ENCODE peak calls at places on chromosome 10, in six cellular contexts. C, X, E, J, F and R are unnamed samples.

GRCh38 chr10:97844672-97845071 is 5.0 kb upstream of the GOLGA7B start:
- DNase-seq in F (no peak), E (no peak), X (no peak), J (no peak), C (no peak), R (no peak)

GRCh38 chr10:102869290-102870198 is at the start of gene AS3MT:
- DNase-seq in C (peak; percentile 64), F (no peak), X (peak; percentile 83), E (no peak), J (peak; percentile 53), R (peak; percentile 22)

GRCh38 chr10:91123246-91123645 is 97.2 kb upstream of the PCGF5 start:
- DNase-seq in C (no peak), J (no peak), F (no peak), X (no peak), E (no peak), R (no peak)

GRCh38 chr10:66637273-66638036 is 288.4 kb upstream of the LRRTM3 start:
- DNase-seq in J (no peak), F (no peak), C (no peak), X (no peak), E (no peak), R (no peak)

GRCh38 chr10:78362406-78363022 is 328.9 kb downstream of the RPS24 start:
- DNase-seq in J (peak; percentile 50), C (no peak), E (peak; percentile 43), X (peak; percentile 35), F (no peak), R (peak; percentile 42)

GRCh38 chr10:112957589-112958202 is 7.6 kb downstream of the TCF7L2 start:
- DNase-seq in X (no peak), F (no peak), C (no peak), E (no peak), J (peak; percentile 54), R (no peak)

GRCh38 chr10:5858811-5859210 is 30.9 kb downstream of the ANKRD16 start:
- DNase-seq in C (no peak), J (no peak), F (no peak), E (no peak), X (no peak), R (no peak)

GRCh38 chr10:77746313-77746712 is 108.7 kb upstream of the KCNMA1 start:
- DNase-seq in E (no peak), X (no peak), J (peak; percentile 91), C (no peak), F (no peak), R (no peak)

GRCh38 chr10:93147281-93147680 is 73.6 kb downstream of the CYP26A1 start:
- DNase-seq in C (no peak), E (no peak), J (no peak), F (no peak), X (no peak), R (no peak)

GRCh38 chr10:2895616-2896196 is 171.6 kb upstream of the PFKP start:
- DNase-seq in F (no peak), J (no peak), X (no peak), E (no peak), C (no peak), R (no peak)